ENCODE peak calls at places on chromosomes 4 and X, in seven cellular contexts. Z, H, I, F, G, X and L are unnamed samples.

GRCh38 chr4:129362685-129363274 is 266.8 kb downstream of the C4orf33 start:
- DNase-seq in Z (peak), H (peak), I (peak), F (no peak), G (peak), X (peak), L (peak)

GRCh38 chr4:101420661-101421060 is 73.3 kb upstream of the PPP3CA start:
- DNase-seq in Z (no peak), H (no peak), I (no peak), F (no peak), G (peak), X (peak), L (no peak)

GRCh38 chr4:41236508-41236907 is 20.2 kb upstream of the UCHL1 start:
- DNase-seq in Z (no peak), H (no peak), I (no peak), F (no peak), G (no peak), X (no peak), L (no peak)

GRCh38 chr4:1721666-1722550 is 587 bp downstream of the TACC3 start:
- DNase-seq in Z (no peak), H (no peak), I (no peak), F (no peak), G (no peak), X (no peak), L (no peak)

GRCh38 chr4:152938237-152938969 is 2.3 kb downstream of the FHDC1 start:
- DNase-seq in Z (no peak), H (no peak), I (peak), F (peak), G (no peak), X (no peak), L (no peak)

GRCh38 chrX:154505726-154506125 is 10.3 kb downstream of the FAM3A start:
- DNase-seq in Z (no peak), H (peak), I (no peak), F (no peak), G (peak), X (peak), L (no peak)

GRCh38 chrX:48989483-48989882 is 12.6 kb downstream of the GRIPAP1 start:
- DNase-seq in Z (no peak), H (no peak), I (no peak), F (no peak), G (no peak), X (no peak), L (no peak)

GRCh38 chrX:123155327-123155726 is 28.8 kb upstream of the GRIA3 start:
- DNase-seq in Z (no peak), H (no peak), I (no peak), F (no peak), G (peak), X (peak), L (no peak)

GRCh38 chr4:119604266-119604665 is 24.3 kb downstream of the PDE5A start:
- DNase-seq in Z (no peak), H (no peak), I (no peak), F (no peak), G (no peak), X (no peak), L (no peak)

GRCh38 chrX:19609541-19609940 is 94.2 kb upstream of the MAP3K15 start:
- DNase-seq in Z (no peak), H (no peak), I (no peak), F (no peak), G (no peak), X (no peak), L (no peak)

GRCh38 chr4:6641164-6641970 is 882 bp downstream of the MRFAP1 start:
- DNase-seq in Z (peak), H (peak), I (no peak), F (no peak), G (peak), X (peak), L (peak)

GRCh38 chrX:134948333-134949241 is 42.2 kb upstream of the SMIM10 start:
- DNase-seq in Z (no peak), H (no peak), I (no peak), F (no peak), G (peak), X (peak), L (no peak)

GRCh38 chr4:9847971-9848764 is 66.7 kb downstream of the DRD5 start:
- DNase-seq in Z (no peak), H (no peak), I (no peak), F (no peak), G (no peak), X (no peak), L (no peak)

GRCh38 chrX:2451456-2452316 is 49.1 kb downstream of the DHRSX start:
- DNase-seq in Z (no peak), H (peak), I (no peak), F (no peak), G (no peak), X (peak), L (no peak)

GRCh38 chr4:76690906-76691275 is 207.1 kb downstream of the SOWAHB start:
- DNase-seq in Z (no peak), H (no peak), I (no peak), F (no peak), G (peak), X (no peak), L (no peak)

GRCh38 chrX:124097116-124097515 is 135.6 kb downstream of the STAG2 start:
- DNase-seq in Z (no peak), H (no peak), I (no peak), F (no peak), G (no peak), X (no peak), L (no peak)

GRCh38 chrX:85994787-85995186 is 52.6 kb downstream of the CHM start:
- DNase-seq in Z (no peak), H (no peak), I (no peak), F (no peak), G (no peak), X (no peak), L (no peak)

GRCh38 chrX:153804621-153805020 is 10.2 kb downstream of the SSR4 start:
- DNase-seq in Z (no peak), H (no peak), I (no peak), F (no peak), G (no peak), X (no peak), L (no peak)

GRCh38 chr4:112897548-112897947 is 151.9 kb upstream of the ANK2 start:
- DNase-seq in Z (no peak), H (no peak), I (no peak), F (no peak), G (peak), X (no peak), L (no peak)

GRCh38 chrX:47191806-47192401 is 1.7 kb upstream of the UBA1 start:
- DNase-seq in Z (no peak), H (no peak), I (no peak), F (no peak), G (no peak), X (no peak), L (no peak)

GRCh38 chr4:138035781-138036258 is 206.3 kb downstream of the SLC7A11 start:
- DNase-seq in Z (peak), H (peak), I (peak), F (no peak), G (peak), X (peak), L (no peak)

GRCh38 chrX:72382199-72382590 is 76.5 kb upstream of the CITED1 start:
- DNase-seq in Z (no peak), H (no peak), I (peak), F (no peak), G (no peak), X (no peak), L (no peak)

GRCh38 chr4:73698217-73698616 is 42.2 kb upstream of the CXCL8 start:
- DNase-seq in Z (no peak), H (no peak), I (no peak), F (no peak), G (peak), X (peak), L (no peak)

GRCh38 chr4:17699380-17699779 is 82.0 kb downstream of the FAM184B start:
- DNase-seq in Z (no peak), H (no peak), I (no peak), F (no peak), G (no peak), X (no peak), L (no peak)